ENCODE peak calls at places on chromosomes 12 and 14, in seven cellular contexts. One of them, this sample, is unnamed.

GRCh38 chr12:95212576-95212975 is 4.7 kb downstream of the FGD6 start:
- DNase-seq in breast epithelium: no peak
- DNase-seq in IMR-90: no peak
- DNase-seq in neural crest cell: no peak
- DNase-seq in tibial artery: no peak
- DNase-seq in GM10248: no peak
- DNase-seq in brain microvascular endothelial cell: no peak
- DNase-seq in this sample: no peak

GRCh38 chr14:96512602-96513397 is 10.6 kb downstream of the PAPOLA start:
- DNase-seq in breast epithelium: no peak
- DNase-seq in IMR-90: no peak
- DNase-seq in neural crest cell: no peak
- DNase-seq in tibial artery: no peak
- DNase-seq in GM10248: no peak
- DNase-seq in brain microvascular endothelial cell: no peak
- DNase-seq in this sample: no peak

GRCh38 chr12:8662592-8662991 is at the start of gene MFAP5:
- DNase-seq in breast epithelium: no peak
- DNase-seq in IMR-90: peak
- DNase-seq in neural crest cell: no peak
- DNase-seq in tibial artery: peak
- DNase-seq in GM10248: no peak
- DNase-seq in brain microvascular endothelial cell: no peak
- DNase-seq in this sample: peak

GRCh38 chr14:66281036-66281776 is 205.0 kb upstream of the CCDC196 start:
- DNase-seq in breast epithelium: no peak
- DNase-seq in IMR-90: no peak
- DNase-seq in neural crest cell: no peak
- DNase-seq in tibial artery: peak
- DNase-seq in GM10248: no peak
- DNase-seq in brain microvascular endothelial cell: no peak
- DNase-seq in this sample: peak

GRCh38 chr12:67648306-67649164 is at the start of gene DYRK2:
- DNase-seq in breast epithelium: peak
- DNase-seq in IMR-90: peak
- DNase-seq in neural crest cell: peak
- DNase-seq in tibial artery: peak
- DNase-seq in GM10248: peak
- DNase-seq in brain microvascular endothelial cell: peak
- DNase-seq in this sample: peak

GRCh38 chr12:46500673-46501072 is 128.1 kb upstream of the SLC38A2 start:
- DNase-seq in breast epithelium: no peak
- DNase-seq in IMR-90: no peak
- DNase-seq in neural crest cell: no peak
- DNase-seq in tibial artery: no peak
- DNase-seq in GM10248: no peak
- DNase-seq in brain microvascular endothelial cell: no peak
- DNase-seq in this sample: no peak

GRCh38 chr12:9947674-9948073 is 15.5 kb upstream of the CLEC2A start:
- DNase-seq in breast epithelium: no peak
- DNase-seq in IMR-90: no peak
- DNase-seq in neural crest cell: no peak
- DNase-seq in tibial artery: no peak
- DNase-seq in GM10248: no peak
- DNase-seq in brain microvascular endothelial cell: no peak
- DNase-seq in this sample: no peak

GRCh38 chr12:12488296-12488695 is 74.4 kb downstream of the DUSP16 start:
- DNase-seq in breast epithelium: no peak
- DNase-seq in IMR-90: no peak
- DNase-seq in neural crest cell: no peak
- DNase-seq in tibial artery: no peak
- DNase-seq in GM10248: no peak
- DNase-seq in brain microvascular endothelial cell: no peak
- DNase-seq in this sample: no peak

GRCh38 chr14:99274346-99275221 is 2.6 kb upstream of the BCL11B start:
- DNase-seq in breast epithelium: peak
- DNase-seq in IMR-90: peak
- DNase-seq in neural crest cell: peak
- DNase-seq in tibial artery: peak
- DNase-seq in GM10248: peak
- DNase-seq in brain microvascular endothelial cell: peak
- DNase-seq in this sample: peak

GRCh38 chr12:114669501-114670256 is 14.3 kb downstream of the TBX3 start:
- DNase-seq in breast epithelium: no peak
- DNase-seq in IMR-90: peak
- DNase-seq in neural crest cell: no peak
- DNase-seq in tibial artery: no peak
- DNase-seq in GM10248: no peak
- DNase-seq in brain microvascular endothelial cell: no peak
- DNase-seq in this sample: no peak

GRCh38 chr14:94051779-94052178 is 25.6 kb downstream of the OTUB2 start:
- DNase-seq in breast epithelium: no peak
- DNase-seq in IMR-90: no peak
- DNase-seq in neural crest cell: no peak
- DNase-seq in tibial artery: no peak
- DNase-seq in GM10248: no peak
- DNase-seq in brain microvascular endothelial cell: no peak
- DNase-seq in this sample: no peak

GRCh38 chr14:36426836-36427235 is 93.2 kb downstream of the NKX2-1 start:
- DNase-seq in breast epithelium: no peak
- DNase-seq in IMR-90: no peak
- DNase-seq in neural crest cell: no peak
- DNase-seq in tibial artery: no peak
- DNase-seq in GM10248: no peak
- DNase-seq in brain microvascular endothelial cell: no peak
- DNase-seq in this sample: no peak

GRCh38 chr14:92670177-92670576 is 78.2 kb downstream of the LGMN start:
- DNase-seq in breast epithelium: no peak
- DNase-seq in IMR-90: peak
- DNase-seq in neural crest cell: no peak
- DNase-seq in tibial artery: no peak
- DNase-seq in GM10248: no peak
- DNase-seq in brain microvascular endothelial cell: no peak
- DNase-seq in this sample: peak

GRCh38 chr12:102765736-102766135 is 151.3 kb downstream of the PAH start:
- DNase-seq in breast epithelium: no peak
- DNase-seq in IMR-90: no peak
- DNase-seq in neural crest cell: no peak
- DNase-seq in tibial artery: no peak
- DNase-seq in GM10248: no peak
- DNase-seq in brain microvascular endothelial cell: peak
- DNase-seq in this sample: peak

GRCh38 chr14:104938960-104939359 is 14.3 kb downstream of the PLD4 start:
- DNase-seq in breast epithelium: no peak
- DNase-seq in IMR-90: no peak
- DNase-seq in neural crest cell: no peak
- DNase-seq in tibial artery: peak
- DNase-seq in GM10248: no peak
- DNase-seq in brain microvascular endothelial cell: no peak
- DNase-seq in this sample: no peak

GRCh38 chr14:104942586-104942985 is 17.9 kb downstream of the PLD4 start:
- DNase-seq in breast epithelium: no peak
- DNase-seq in IMR-90: no peak
- DNase-seq in neural crest cell: no peak
- DNase-seq in tibial artery: no peak
- DNase-seq in GM10248: no peak
- DNase-seq in brain microvascular endothelial cell: no peak
- DNase-seq in this sample: no peak

GRCh38 chr14:104941508-104942365 is 17.1 kb downstream of the PLD4 start:
- DNase-seq in breast epithelium: peak
- DNase-seq in IMR-90: no peak
- DNase-seq in neural crest cell: no peak
- DNase-seq in tibial artery: no peak
- DNase-seq in GM10248: no peak
- DNase-seq in brain microvascular endothelial cell: no peak
- DNase-seq in this sample: no peak

GRCh38 chr14:104939666-104940410 is 15.2 kb downstream of the PLD4 start:
- DNase-seq in breast epithelium: peak
- DNase-seq in IMR-90: no peak
- DNase-seq in neural crest cell: no peak
- DNase-seq in tibial artery: peak
- DNase-seq in GM10248: peak
- DNase-seq in brain microvascular endothelial cell: no peak
- DNase-seq in this sample: no peak

DNA sequence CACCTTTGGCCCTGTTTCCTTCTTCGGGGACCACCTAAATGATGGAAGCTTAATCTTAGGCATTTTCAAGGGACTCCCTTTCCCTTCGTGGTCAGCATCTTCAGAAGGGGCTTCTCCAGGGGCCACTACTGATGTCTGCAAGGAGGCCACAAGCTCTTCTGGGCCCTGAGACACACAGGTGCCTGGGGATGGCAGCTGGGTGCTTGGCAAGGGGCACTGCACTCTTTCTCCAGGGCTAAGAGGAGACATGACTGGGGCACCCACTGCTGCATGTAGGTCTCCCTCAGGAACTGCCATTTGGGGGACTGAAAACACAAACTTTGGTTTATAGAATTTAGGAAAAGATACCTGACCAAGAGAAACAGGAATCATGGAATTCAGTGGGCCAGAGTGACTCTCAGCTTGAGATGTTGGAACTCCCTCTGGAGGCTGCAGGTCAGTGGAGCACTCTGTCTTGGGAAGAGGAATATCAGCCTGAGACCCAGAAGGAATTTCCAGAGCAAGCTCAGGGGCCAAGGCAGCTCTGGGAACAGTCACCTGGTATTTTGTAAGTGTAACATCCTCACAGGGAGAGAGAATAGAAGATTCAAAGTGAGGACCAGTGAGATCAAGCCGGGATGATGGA is 16.0 kb downstream of the PLD4 start:
- DNase-seq in breast epithelium: no peak
- DNase-seq in IMR-90: peak
- DNase-seq in neural crest cell: no peak
- DNase-seq in tibial artery: no peak
- DNase-seq in GM10248: no peak
- DNase-seq in brain microvascular endothelial cell: no peak
- DNase-seq in this sample: no peak
- TF ChIP-seq CTCF in breast epithelium: no peak
- TF ChIP-seq CTCF in IMR-90: peak
- TF ChIP-seq CTCF in neural crest cell: peak
- TF ChIP-seq CTCF in tibial artery: no peak
- TF ChIP-seq CTCF in GM10248: peak
- TF ChIP-seq CTCF in brain microvascular endothelial cell: peak
- TF ChIP-seq CTCF in this sample: no peak

GRCh38 chr14:75783184-75783583 is 122.1 kb downstream of the TTLL5 start:
- DNase-seq in breast epithelium: no peak
- DNase-seq in IMR-90: no peak
- DNase-seq in neural crest cell: no peak
- DNase-seq in tibial artery: no peak
- DNase-seq in GM10248: no peak
- DNase-seq in brain microvascular endothelial cell: no peak
- DNase-seq in this sample: no peak
- TF ChIP-seq CTCF in breast epithelium: no peak
- TF ChIP-seq CTCF in IMR-90: no peak
- TF ChIP-seq CTCF in neural crest cell: no peak
- TF ChIP-seq CTCF in tibial artery: no peak
- TF ChIP-seq CTCF in GM10248: no peak
- TF ChIP-seq CTCF in brain microvascular endothelial cell: no peak
- TF ChIP-seq CTCF in this sample: no peak

DNA sequence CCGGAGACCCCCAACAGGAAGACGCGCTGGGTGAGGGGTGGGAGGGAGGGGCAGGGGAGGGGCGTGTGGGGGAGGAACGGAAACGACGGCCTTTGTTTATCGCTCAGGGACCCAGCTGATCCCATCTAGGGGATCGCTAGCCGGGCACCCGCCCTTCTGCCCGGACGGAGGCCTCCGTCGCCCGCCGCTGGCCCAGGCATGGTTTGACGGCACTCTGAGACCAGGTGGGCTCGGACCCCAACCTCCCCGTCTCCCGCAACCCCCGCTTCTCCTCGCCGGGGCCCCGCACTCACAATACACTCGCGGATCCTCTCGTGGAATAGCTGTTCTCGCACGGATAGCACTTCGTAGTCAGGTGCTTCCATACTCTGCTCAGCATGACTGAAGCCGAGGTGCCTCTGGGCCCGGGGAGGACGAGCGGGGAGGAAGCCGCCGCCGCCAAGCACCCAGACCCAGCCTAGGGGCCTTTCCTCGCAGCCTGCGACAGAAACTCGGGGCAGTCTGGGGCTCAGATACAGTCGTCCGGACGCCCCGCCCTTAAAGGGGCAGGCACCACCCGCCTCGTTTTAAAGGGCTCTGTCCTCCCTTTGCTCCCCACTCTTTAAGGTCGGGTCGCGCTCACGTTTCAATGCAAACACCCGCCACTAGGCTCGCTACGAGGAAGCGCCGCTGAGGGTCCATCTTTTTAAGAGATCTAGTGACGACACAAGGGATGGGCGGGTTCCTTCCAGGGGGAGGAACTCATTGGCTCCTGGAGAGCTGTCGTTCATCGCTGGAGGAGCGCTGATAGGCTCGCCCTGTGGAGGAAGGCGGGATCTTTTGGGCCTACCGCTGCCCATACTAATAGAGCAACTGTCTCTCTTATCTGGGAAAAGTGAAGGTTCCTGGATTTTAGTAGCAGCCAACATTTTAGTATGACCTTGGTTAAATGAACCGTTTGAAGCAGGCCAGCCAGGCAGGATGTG is at the start of gene LMBR1L:
- DNase-seq in breast epithelium: peak
- DNase-seq in IMR-90: peak
- DNase-seq in neural crest cell: peak
- DNase-seq in tibial artery: peak
- DNase-seq in GM10248: peak
- DNase-seq in brain microvascular endothelial cell: peak
- DNase-seq in this sample: peak
- TF ChIP-seq CTCF in breast epithelium: peak
- TF ChIP-seq CTCF in IMR-90: peak
- TF ChIP-seq CTCF in neural crest cell: peak
- TF ChIP-seq CTCF in tibial artery: peak
- TF ChIP-seq CTCF in GM10248: peak
- TF ChIP-seq CTCF in brain microvascular endothelial cell: peak
- TF ChIP-seq CTCF in this sample: peak

DNA sequence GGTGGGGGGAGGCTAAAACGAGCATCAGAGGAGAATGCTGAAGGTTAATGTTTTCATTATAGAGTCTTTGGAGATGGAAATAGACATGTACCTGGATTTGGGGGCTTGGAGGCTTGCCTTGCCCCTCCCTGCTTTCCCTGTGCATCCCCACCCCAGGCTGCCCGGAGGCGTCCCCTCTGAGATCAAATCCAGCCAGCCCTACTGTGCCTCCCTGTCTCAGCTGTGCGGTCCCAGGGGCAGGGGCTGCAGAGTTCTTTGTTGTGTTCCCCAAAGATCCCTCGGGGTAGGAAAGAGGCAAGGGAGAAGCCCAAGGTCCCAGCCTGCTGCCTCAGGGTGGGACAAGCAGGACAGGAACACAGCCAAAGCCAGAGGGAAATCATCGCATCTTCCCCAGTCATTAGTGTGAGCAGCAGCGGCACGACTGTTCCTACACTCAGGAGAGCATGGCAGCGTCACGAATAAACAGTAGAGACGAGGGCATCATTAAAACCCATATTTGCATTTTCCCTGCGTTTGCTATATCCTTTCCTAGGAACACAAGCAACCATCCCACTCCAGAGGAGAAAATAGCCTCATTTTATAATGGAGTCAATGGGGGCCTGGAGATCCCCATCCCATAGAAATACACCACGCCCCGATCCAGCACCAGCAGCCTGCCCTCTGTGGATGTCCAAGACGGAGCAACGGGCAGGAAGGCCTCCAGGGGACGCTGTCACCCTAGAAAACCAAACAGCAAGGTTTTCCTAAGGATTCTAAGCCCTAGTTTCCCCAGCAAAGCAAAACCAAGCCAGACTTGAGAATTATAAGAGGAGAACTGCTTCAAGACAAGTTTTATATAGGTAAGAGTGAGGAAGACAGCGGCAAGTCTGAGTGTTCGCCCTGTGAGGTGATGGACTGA is 32.4 kb downstream of the ANO2 start:
- DNase-seq in breast epithelium: no peak
- DNase-seq in IMR-90: no peak
- DNase-seq in neural crest cell: peak
- DNase-seq in tibial artery: no peak
- DNase-seq in GM10248: no peak
- DNase-seq in brain microvascular endothelial cell: no peak
- DNase-seq in this sample: no peak
- TF ChIP-seq CTCF in breast epithelium: no peak
- TF ChIP-seq CTCF in IMR-90: peak
- TF ChIP-seq CTCF in neural crest cell: peak
- TF ChIP-seq CTCF in tibial artery: no peak
- TF ChIP-seq CTCF in GM10248: no peak
- TF ChIP-seq CTCF in brain microvascular endothelial cell: peak
- TF ChIP-seq CTCF in this sample: no peak